ENCODE peak calls at places on chromosomes 4 and X, in ten cellular contexts. Q is fibroblast of lung, C is GM23338, V is IMR-90, U is thoracic aorta, P is ovary, J is brain microvascular endothelial cell, G is epithelial cell of esophagus, O is bronchial epithelial cell, I is coronary artery. F is an unnamed sample.

GRCh38 chrX:54494970-54495813 is 842 bp downstream of the FGD1 start:
- DNase-seq in C (peak; percentile 24), I (no peak), U (no peak), V (peak; percentile 18), Q (peak; percentile 35), O (no peak), P (peak; percentile 36), J (no peak), G (peak; percentile 34), F (peak; percentile 28)

GRCh38 chr4:73803213-73803612 is 33.3 kb upstream of the CXCL6 start:
- DNase-seq in C (no peak), J (no peak), P (no peak), U (no peak), Q (no peak), O (no peak), I (no peak), V (no peak), G (no peak), F (no peak)

GRCh38 chr4:165217325-165217724 is 10.0 kb downstream of the KLHL2 start:
- DNase-seq in O (no peak), G (no peak), I (no peak), C (no peak), P (no peak), U (no peak), V (no peak), J (no peak), Q (no peak), F (no peak)

GRCh38 chrX:42739771-42740170 is 38.2 kb downstream of the PPP1R2C start:
- DNase-seq in I (no peak), J (no peak), C (no peak), P (no peak), U (no peak), O (no peak), Q (no peak), V (no peak), G (no peak), F (no peak)

GRCh38 chr4:119743644-119744043 is 115.0 kb upstream of the PDE5A start:
- DNase-seq in J (no peak), Q (no peak), I (no peak), P (no peak), U (no peak), G (no peak), V (no peak), O (no peak), C (no peak), F (no peak)

GRCh38 chr4:23828779-23829178 is 61.1 kb downstream of the PPARGC1A start:
- DNase-seq in C (no peak), J (no peak), P (no peak), V (no peak), O (no peak), U (no peak), Q (no peak), G (no peak), I (no peak), F (no peak)

GRCh38 chr4:67151376-67152343 is 393.6 kb downstream of the CENPC start:
- DNase-seq in I (no peak), V (no peak), U (no peak), Q (no peak), O (no peak), G (no peak), P (peak; percentile 20), J (no peak), C (no peak), F (no peak)

GRCh38 chr4:169080970-169081369 is 70.9 kb upstream of the CBR4 start:
- DNase-seq in C (no peak), I (no peak), P (no peak), O (no peak), G (no peak), J (peak; percentile 30), U (no peak), Q (peak; percentile 59), V (peak; percentile 57), F (peak; percentile 72)

GRCh38 chr4:57193164-57193810 is 83.1 kb upstream of the IGFBP7 start:
- DNase-seq in P (no peak), O (no peak), Q (no peak), V (no peak), C (no peak), I (no peak), U (no peak), G (no peak), J (no peak), F (no peak)

GRCh38 chr4:57190651-57191481 is 80.7 kb upstream of the IGFBP7 start:
- DNase-seq in O (peak; percentile 23), I (no peak), G (peak; percentile 38), J (peak; percentile 20), P (no peak), Q (peak; percentile 35), U (no peak), V (peak; percentile 13), C (peak; percentile 89), F (peak; percentile 16)

GRCh38 chr4:57195622-57196021 is 85.4 kb upstream of the IGFBP7 start:
- DNase-seq in V (no peak), C (no peak), U (no peak), O (no peak), G (no peak), P (no peak), I (no peak), J (no peak), Q (no peak), F (no peak)

GRCh38 chr4:57193996-57194675 is 84.0 kb upstream of the IGFBP7 start:
- DNase-seq in J (no peak), C (peak; percentile 79), P (no peak), O (no peak), V (no peak), G (no peak), I (no peak), U (no peak), Q (no peak), F (no peak)

GRCh38 chr4:57191523-57192034 is 81.4 kb upstream of the IGFBP7 start:
- DNase-seq in I (no peak), C (peak; percentile 75), G (peak; percentile 11), O (no peak), U (no peak), V (no peak), P (no peak), Q (peak; percentile 47), J (no peak), F (no peak)
- TF ChIP-seq CTCF in I (no peak), C (no peak), G (no peak), O (no peak), U (no peak), V (no peak), P (no peak), Q (no peak), J (no peak), F (no peak)

DNA sequence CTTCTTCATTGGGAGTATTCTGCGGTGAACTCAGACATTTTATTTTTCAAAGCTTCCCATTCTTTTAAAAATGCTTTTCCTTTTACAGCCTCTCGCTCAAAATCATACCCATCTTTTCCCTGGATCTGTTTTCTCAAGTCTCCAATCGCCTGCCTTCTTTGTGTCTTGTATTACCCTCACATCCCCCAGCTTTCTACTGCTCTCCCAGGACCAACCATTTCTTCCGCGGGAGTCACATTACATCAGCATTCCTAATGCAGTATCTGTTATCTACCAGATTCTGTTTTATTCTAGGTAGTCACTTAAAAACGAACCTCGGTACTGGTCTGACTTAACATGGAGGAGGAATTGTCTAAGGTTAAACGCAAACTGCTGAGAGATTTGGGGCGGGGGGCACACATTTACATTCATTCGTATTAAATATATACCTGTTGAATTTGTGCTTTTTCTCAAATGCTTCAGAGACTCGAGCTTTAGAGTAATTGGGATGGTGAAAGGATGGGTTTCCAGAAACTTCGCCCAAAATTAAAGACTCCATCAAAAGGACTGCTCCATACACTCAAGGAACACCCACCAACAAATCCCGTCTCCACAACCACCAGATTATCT is 493 bp upstream of the UCHL1 start:
- DNase-seq in P (no peak), I (no peak), V (peak; percentile 74), G (no peak), Q (peak; percentile 67), U (no peak), O (no peak), J (peak; percentile 64), C (peak; percentile 75), F (peak; percentile 39)
- H3K4me3 ChIP-seq in P (peak overlapping the region; percentile 41), I (peak overlapping the region; percentile 85), V (peak overlapping the region; percentile 94), G (no peak overlapping the region), Q (peak overlapping the region; percentile 73), U (peak overlapping the region; percentile 77), O (peak overlapping the region; percentile 37), J (peak overlapping the region; percentile 83), C (peak overlapping the region; percentile 65), F (peak overlapping the region; percentile 69)

GRCh38 chr4:113905301-113905700 is 74.1 kb downstream of the ARSJ start:
- DNase-seq in G (no peak), Q (no peak), C (no peak), P (no peak), U (no peak), O (no peak), V (no peak), J (no peak), I (no peak), F (peak; percentile 48)

GRCh38 chr4:113907559-113907958 is 71.9 kb downstream of the ARSJ start:
- DNase-seq in J (no peak), G (no peak), V (no peak), I (no peak), U (no peak), Q (no peak), C (no peak), P (no peak), O (no peak), F (no peak)

GRCh38 chr4:113899260-113900177 is 79.9 kb downstream of the ARSJ start:
- DNase-seq in J (no peak), P (no peak), V (no peak), Q (no peak), O (no peak), U (no peak), I (no peak), G (no peak), C (no peak), F (no peak)

GRCh38 chr4:113901994-113902787 is 77.3 kb downstream of the ARSJ start:
- DNase-seq in Q (no peak), V (no peak), G (peak; percentile 14), I (no peak), J (no peak), C (no peak), P (no peak), O (peak; percentile 40), U (no peak), F (no peak)
- TF ChIP-seq CTCF in Q (no peak), V (no peak), G (peak; percentile 47), I (no peak), J (no peak), C (no peak), P (no peak), O (peak; percentile 70), U (no peak), F (no peak)

GRCh38 chr4:184536881-184537248 is 62.5 kb upstream of the IRF2 start:
- DNase-seq in U (no peak), C (no peak), V (no peak), Q (peak; percentile 4), I (no peak), G (peak; percentile 10), P (no peak), O (no peak), J (no peak), F (no peak)

GRCh38 chr4:184540307-184540706 is 66.0 kb upstream of the IRF2 start:
- DNase-seq in J (no peak), O (no peak), U (no peak), P (no peak), V (no peak), Q (no peak), I (no peak), C (no peak), G (no peak), F (no peak)

GRCh38 chr4:184537269-184538022 is 63.1 kb upstream of the IRF2 start:
- DNase-seq in P (peak; percentile 99), J (peak; percentile 94), I (peak; percentile 99), O (peak; percentile 88), G (peak; percentile 94), Q (peak; percentile 94), U (peak; percentile 83), C (peak; percentile 96), V (peak; percentile 93), F (peak; percentile 96)

GRCh38 chr4:184536070-184536880 is 61.9 kb upstream of the IRF2 start:
- DNase-seq in O (peak; percentile 10), C (peak; percentile 25), G (peak; percentile 22), U (no peak), P (no peak), Q (peak; percentile 9), J (no peak), V (no peak), I (no peak), F (peak; percentile 3)

DNA sequence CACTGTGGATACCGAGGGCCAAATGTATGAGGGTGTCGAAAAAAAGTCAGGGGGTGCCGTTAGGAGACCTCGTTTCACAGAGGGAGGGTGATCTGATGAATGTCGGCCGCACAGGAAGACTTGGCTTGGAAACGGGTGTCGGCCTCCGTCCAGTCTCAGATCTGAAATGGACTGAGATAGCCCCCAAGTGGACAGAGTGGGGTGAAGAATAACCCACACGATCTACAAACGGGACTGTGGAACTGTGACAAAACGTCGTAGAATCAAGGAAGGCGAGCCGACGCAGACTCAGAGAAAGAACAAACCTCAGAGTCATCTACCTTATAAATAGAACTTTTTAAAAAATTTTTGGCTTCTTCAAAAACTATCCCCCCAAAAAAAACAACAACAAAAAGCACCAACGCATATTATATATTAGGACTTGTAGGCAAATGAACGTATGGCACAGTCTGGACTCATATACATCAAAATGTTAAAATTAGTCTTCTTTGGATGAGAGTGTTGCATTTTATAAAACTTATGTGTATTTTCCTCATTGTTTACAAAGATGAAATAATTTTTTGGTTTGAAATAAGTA is 63.8 kb upstream of the IRF2 start:
- DNase-seq in C (peak; percentile 41), O (peak; percentile 82), I (peak; percentile 91), P (peak; percentile 89), G (peak; percentile 90), Q (peak; percentile 86), U (peak; percentile 75), J (peak; percentile 89), V (peak; percentile 90), F (peak; percentile 92)
- H3K4me3 ChIP-seq in C (peak overlapping the region; percentile 67), O (peak overlapping the region; percentile 53), I (peak overlapping the region; percentile 85), P (peak overlapping the region; percentile 53), G (peak overlapping the region; percentile 94), Q (peak overlapping the region; percentile 88), U (peak overlapping the region; percentile 96), J (peak overlapping the region; percentile 82), V (peak overlapping the region; percentile 81), F (peak overlapping the region; percentile 82)